ENCODE peak calls at places on chromosome 15, in ten cellular contexts. G is stomach, X is IMR-90, A is fibroblast of lung, D is HepG2, B is gastrocnemius medialis, N is spleen, L is cardiac muscle cell, Z is Caco-2, Q is adrenal gland. R is an unnamed sample. For H3K4me1 and H3K36me3, the result is how much of the 10 kb centered on the place peaks cover.

GRCh38 chr15:66908503-66909095 is 156.8 kb upstream of the SMAD3 start:
- DNase-seq in N (no peak), Q (no peak), L (peak), G (no peak), X (peak), A (no peak), Z (no peak), D (no peak), B (no peak), R (no peak)

GRCh38 chr15:49330166-49330565 is 92.9 kb upstream of the FGF7 start:
- DNase-seq in D (no peak), B (no peak), Z (no peak), X (peak), N (no peak), G (no peak), A (peak), L (no peak), Q (no peak), R (no peak)

GRCh38 chr15:28013976-28014375 is 85.1 kb downstream of the OCA2 start:
- DNase-seq in D (no peak), L (no peak), B (no peak), X (no peak), Z (no peak), G (no peak), A (no peak), Q (no peak), N (no peak), R (no peak)

GRCh38 chr15:76936671-76937070 is 5.1 kb downstream of the RCN2 start:
- DNase-seq in X (no peak), G (no peak), B (no peak), D (peak), Q (no peak), Z (no peak), N (no peak), A (peak), L (peak), R (no peak)

GRCh38 chr15:63048986-63049665 is 6.6 kb downstream of the TPM1 start:
- DNase-seq in Z (peak), Q (no peak), L (peak), G (peak), D (peak), X (peak), B (peak), A (peak), N (peak), R (peak)

GRCh38 chr15:38530113-38530512 is 34.5 kb downstream of the RASGRP1 start:
- DNase-seq in Q (no peak), Z (no peak), B (no peak), L (no peak), X (no peak), N (no peak), D (no peak), G (no peak), A (no peak), R (no peak)

GRCh38 chr15:35107122-35107521 is 22.0 kb upstream of the NANOGP8 start:
- DNase-seq in A (no peak), D (no peak), G (no peak), Q (no peak), Z (no peak), L (no peak), X (peak), N (no peak), B (no peak), R (no peak)

GRCh38 chr15:101542306-101543025 is 53.0 kb upstream of the PCSK6 start:
- DNase-seq in A (no peak), Q (no peak), B (no peak), G (no peak), L (no peak), N (no peak), X (no peak), D (no peak), Z (no peak), R (no peak)

GRCh38 chr15:74955017-74955416 is 1.6 kb downstream of the RPP25 start:
- DNase-seq in A (no peak), N (peak), Z (no peak), L (peak), D (no peak), X (no peak), B (no peak), Q (peak), G (no peak), R (peak)

GRCh38 chr15:43440721-43441281 is 52.2 kb downstream of the TP53BP1 start:
- DNase-seq in B (peak), G (no peak), A (peak), D (peak), N (no peak), X (peak), L (peak), Q (peak), Z (peak), R (peak)

GRCh38 chr15:46646476-46646875 is 1011.6 kb downstream of the SQOR start:
- DNase-seq in A (no peak), Q (no peak), B (no peak), D (no peak), Z (no peak), X (no peak), N (no peak), L (no peak), G (no peak), R (no peak)

GRCh38 chr15:101614761-101615160 is 37.4 kb downstream of the TM2D3 start:
- DNase-seq in N (no peak), G (no peak), A (no peak), D (no peak), L (no peak), Q (no peak), X (no peak), Z (no peak), B (no peak), R (no peak)

GRCh38 chr15:72495007-72495406 is 20.9 kb downstream of the ARIH1 start:
- DNase-seq in N (no peak), Q (no peak), A (no peak), G (no peak), D (no peak), L (no peak), X (no peak), Z (no peak), B (no peak), R (no peak)

GRCh38 chr15:27339138-27339537 is 368.2 kb downstream of the GABRG3 start:
- DNase-seq in N (no peak), L (no peak), G (no peak), X (no peak), Z (no peak), D (no peak), Q (no peak), B (no peak), A (no peak), R (no peak)

GRCh38 chr15:77526582-77527163 is 106.0 kb downstream of the HMG20A start:
- DNase-seq in Z (no peak), B (no peak), L (no peak), D (no peak), G (no peak), A (no peak), Q (no peak), N (peak), X (no peak), R (no peak)

GRCh38 chr15:39497016-39497758 is 83.7 kb upstream of the THBS1 start:
- DNase-seq in G (no peak), Z (no peak), A (no peak), D (no peak), L (no peak), N (no peak), Q (no peak), X (no peak), B (no peak), R (no peak)

GRCh38 chr15:80207887-80208286 is 44.1 kb downstream of the CTXND1 start:
- DNase-seq in B (no peak), D (peak), L (peak), A (peak), G (no peak), X (no peak), Q (no peak), Z (peak), N (no peak), R (no peak)

GRCh38 chr15:73388256-73388781 is 19.6 kb upstream of the HCN4 start:
- DNase-seq in L (peak), A (peak), G (no peak), X (peak), N (no peak), Z (no peak), Q (peak), D (peak), B (no peak), R (no peak)

GRCh38 chr15:58348095-58348812 is 83.5 kb upstream of the LIPC start:
- DNase-seq in X (no peak), G (no peak), D (peak), A (no peak), Z (no peak), L (no peak), N (no peak), B (no peak), Q (no peak), R (no peak)

GRCh38 chr15:43268111-43269105 is 1.7 kb upstream of the TGM5 start:
- DNase-seq in N (no peak), A (no peak), Z (peak), G (no peak), L (peak), Q (no peak), X (no peak), D (peak), B (no peak), R (peak)

GRCh38 chr15:39843561-39843960 is 60.9 kb upstream of the FSIP1 start:
- DNase-seq in N (no peak), L (no peak), D (no peak), G (no peak), X (no peak), A (no peak), Z (no peak), Q (no peak), B (no peak), R (no peak)

GRCh38 chr15:65370885-65371284 is 6.9 kb downstream of the IGDCC3 start:
- DNase-seq in G (no peak), Q (no peak), B (no peak), X (no peak), D (no peak), N (peak), L (no peak), A (no peak), Z (no peak), R (no peak)

GRCh38 chr15:65374334-65374733 is 3.5 kb downstream of the IGDCC3 start:
- DNase-seq in N (no peak), Z (no peak), D (no peak), Q (no peak), G (no peak), L (no peak), B (no peak), A (no peak), X (no peak), R (no peak)

GRCh38 chr15:65371976-65372786 is 5.6 kb downstream of the IGDCC3 start:
- DNase-seq in N (peak), B (no peak), G (no peak), Z (no peak), Q (no peak), X (no peak), A (no peak), D (no peak), L (no peak), R (no peak)

GRCh38 chr15:65373163-65373651 is 4.6 kb downstream of the IGDCC3 start:
- DNase-seq in A (no peak), X (no peak), L (no peak), Q (no peak), G (no peak), Z (no peak), D (peak), N (peak), B (no peak), R (no peak)

DNA sequence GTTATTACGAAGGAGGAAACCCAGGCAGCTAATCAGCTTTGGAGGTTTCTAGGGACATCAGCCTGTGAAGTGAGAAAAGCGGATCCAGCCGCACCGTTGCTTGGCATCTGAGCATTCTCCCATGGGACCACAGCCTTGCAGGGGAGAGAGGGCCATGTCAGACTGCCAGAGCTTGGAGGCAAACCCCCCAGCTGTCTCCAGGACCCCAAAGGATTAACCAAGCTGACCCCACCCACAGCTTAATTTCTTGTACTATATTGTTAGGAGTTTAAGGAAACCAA is 5.1 kb downstream of the IGDCC3 start:
- DNase-seq in L (no peak), N (no peak), A (no peak), G (no peak), D (no peak), B (no peak), Q (no peak), Z (no peak), X (no peak), R (peak)
- H3K4me1 ChIP-seq in L (under half), N (under half), A (under half), G (under half), D (half or more), B (under half), Q (under half), Z (under half), X (under half), R (under half)

GRCh38 chr15:82749951-82750830 is 40.5 kb upstream of the AP3B2 start:
- DNase-seq in D (peak), B (peak), L (peak), G (peak), A (peak), Z (peak), N (peak), Q (peak), X (peak), R (peak)
- TF ChIP-seq CTCF in D (no peak), B (no peak), L (no peak), G (no peak), A (no peak), Z (no peak), N (no peak), Q (no peak), X (no peak), R (no peak)

GRCh38 chr15:69450968-69451695 is 1.5 kb upstream of the RPLP1 start:
- DNase-seq in G (no peak), D (peak), B (no peak), X (no peak), A (no peak), L (no peak), Q (no peak), N (no peak), Z (no peak), R (no peak)
- H3K36me3 ChIP-seq in G (under half), D (under half), B (under half), X (under half), A (under half), L (under half), Q (under half), N (under half), Z (under half), R (half or more)

GRCh38 chr15:41121951-41122350 is 5.9 kb upstream of the INO80 start:
- DNase-seq in Q (no peak), L (no peak), B (no peak), A (no peak), X (no peak), N (no peak), Z (no peak), G (no peak), D (no peak), R (no peak)
- H3K4me1 ChIP-seq in Q (under half), L (under half), B (under half), A (under half), X (under half), N (under half), Z (under half), G (under half), D (half or more), R (under half)

GRCh38 chr15:61195116-61196002 is 33.7 kb downstream of the RORA start:
- DNase-seq in Z (peak), G (no peak), B (no peak), D (peak), A (peak), Q (no peak), N (no peak), X (peak), L (peak), R (peak)
- TF ChIP-seq CTCF in Z (peak), G (peak), B (peak), D (peak), A (peak), Q (peak), N (peak), X (peak), L (peak), R (peak)

GRCh38 chr15:92155941-92156340 is 237.7 kb upstream of the ST8SIA2 start:
- DNase-seq in Q (no peak), N (no peak), A (no peak), D (no peak), L (no peak), Z (no peak), G (no peak), X (no peak), B (no peak), R (no peak)
- H3K36me3 ChIP-seq in Q (under half), N (under half), A (under half), D (under half), L (under half), Z (under half), G (under half), X (under half), B (under half), R (under half)

GRCh38 chr15:100114526-100114925 is 227.2 kb downstream of the ADAMTS17 start:
- DNase-seq in G (no peak), A (peak), B (no peak), N (peak), Z (no peak), D (no peak), L (peak), Q (peak), X (peak), R (no peak)

GRCh38 chr15:100115711-100116090 is 226.1 kb downstream of the ADAMTS17 start:
- DNase-seq in A (peak), Q (no peak), Z (no peak), N (peak), L (peak), B (peak), G (no peak), D (no peak), X (peak), R (no peak)

GRCh38 chr15:100114100-100114499 is 227.7 kb downstream of the ADAMTS17 start:
- DNase-seq in L (peak), Z (no peak), X (peak), B (no peak), N (peak), Q (peak), D (no peak), G (no peak), A (peak), R (no peak)

GRCh38 chr15:100116416-100117190 is 225.2 kb downstream of the ADAMTS17 start:
- DNase-seq in Z (no peak), X (no peak), D (no peak), Q (peak), L (peak), G (no peak), A (peak), N (peak), B (peak), R (peak)

DNA sequence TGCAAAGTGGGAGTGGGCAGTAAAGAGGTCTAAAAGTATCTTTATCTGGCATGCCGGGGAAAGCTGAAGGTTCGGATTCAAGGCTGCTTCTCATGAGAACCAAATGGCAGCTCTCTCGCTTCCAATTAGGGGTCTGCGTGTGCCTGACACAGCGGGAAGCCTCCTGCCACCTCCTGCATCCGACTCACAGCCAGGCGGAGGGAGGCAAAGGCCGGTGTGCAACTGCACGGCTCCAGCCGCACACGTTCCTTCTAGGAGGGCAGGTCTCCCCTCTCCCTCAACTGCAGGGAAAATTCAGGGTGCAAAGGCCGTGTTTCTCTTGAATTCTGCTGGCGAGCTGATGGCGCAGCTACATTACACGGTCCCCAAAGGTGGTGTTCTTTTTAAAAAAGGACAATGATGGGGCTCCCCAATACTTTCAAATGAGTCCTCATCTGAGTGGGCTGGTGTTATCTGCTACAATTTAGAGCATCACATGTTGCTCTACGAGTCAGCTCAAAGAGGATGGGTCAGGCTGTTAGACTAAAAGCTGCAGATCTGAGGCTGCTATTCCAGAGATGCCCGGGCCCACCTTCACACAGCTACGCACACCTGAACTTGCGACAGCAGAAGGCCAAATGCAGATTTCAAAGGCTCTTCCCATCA is 226.6 kb downstream of the ADAMTS17 start:
- DNase-seq in Z (no peak), B (no peak), N (peak), A (no peak), Q (no peak), L (no peak), G (no peak), D (no peak), X (no peak), R (no peak)
- H3K4me1 ChIP-seq in Z (under half), B (under half), N (under half), A (under half), Q (under half), L (under half), G (under half), D (under half), X (under half), R (under half)

DNA sequence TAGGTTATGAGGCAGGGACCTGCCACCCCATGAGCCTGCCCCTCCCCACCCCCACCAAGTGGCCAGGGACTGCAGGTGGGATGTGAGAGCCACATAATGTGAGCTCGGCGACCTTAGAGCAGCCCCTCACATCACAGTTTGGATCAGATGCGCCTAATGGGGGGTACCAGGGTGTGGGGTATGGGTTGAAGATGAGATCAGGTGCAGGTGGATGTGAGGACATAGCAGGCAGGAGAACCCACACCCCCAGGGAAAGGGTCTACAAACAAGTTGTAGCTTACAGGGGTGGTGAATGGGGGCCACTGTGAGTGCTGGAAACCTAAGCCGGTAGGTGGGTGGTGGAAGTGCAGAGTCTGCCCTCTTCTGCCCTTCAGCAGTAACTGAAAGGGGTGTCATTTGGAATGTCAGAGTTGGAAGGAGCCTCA is 94.0 kb downstream of the CORO2B start:
- DNase-seq in Q (no peak), D (no peak), B (no peak), A (peak), N (peak), L (peak), G (no peak), Z (peak), X (peak), R (peak)
- TF ChIP-seq CTCF in Q (no peak), D (peak), B (no peak), A (peak), N (no peak), L (no peak), G (no peak), Z (no peak), X (peak), R (peak)

DNA sequence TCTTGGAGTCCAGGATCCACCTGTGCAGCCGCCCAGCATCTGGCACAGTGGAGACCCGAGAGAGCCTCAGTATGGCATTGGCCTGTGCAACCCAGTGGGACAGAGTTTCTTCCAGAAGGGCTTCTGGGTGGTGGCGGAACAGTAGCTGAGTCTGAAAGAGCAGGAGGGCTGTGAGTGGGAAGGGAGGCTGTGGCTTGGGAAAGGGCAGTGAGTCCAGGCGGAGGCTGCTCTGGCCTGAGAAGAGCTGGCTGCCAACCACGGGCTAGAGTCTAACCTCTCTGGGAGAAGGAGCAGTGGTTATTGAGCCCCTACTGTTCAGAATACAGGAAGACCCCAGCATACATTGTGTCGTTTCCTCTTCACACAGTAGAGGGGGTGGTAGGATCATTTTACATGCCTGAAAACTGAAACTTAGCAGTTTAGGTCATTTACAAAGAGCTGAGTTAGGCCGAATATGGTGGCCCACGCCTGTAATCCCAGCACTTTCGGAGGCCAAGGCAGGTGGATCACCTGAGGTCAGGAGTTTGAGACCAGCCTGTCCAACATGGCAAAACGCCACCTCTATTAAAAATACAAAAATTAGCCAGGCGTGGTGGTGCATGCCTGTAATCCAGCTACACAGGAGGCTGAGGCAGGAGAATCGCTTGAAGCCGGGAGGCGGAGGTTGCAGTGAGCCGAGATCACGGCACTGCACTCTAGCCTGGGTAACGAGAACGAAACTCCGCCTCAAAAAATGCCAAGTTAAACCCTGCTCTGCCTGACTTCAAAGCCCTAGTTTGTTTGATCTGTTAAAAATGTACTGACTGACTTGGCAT is 3.2 kb downstream of the AEN start:
- DNase-seq in D (peak), X (peak), L (peak), A (peak), B (no peak), N (no peak), G (no peak), Z (peak), Q (no peak), R (no peak)
- H3K36me3 ChIP-seq in D (under half), X (under half), L (under half), A (under half), B (under half), N (under half), G (under half), Z (under half), Q (under half), R (half or more)

R was measured in BE2C.